ENCODE peak calls at places on chromosomes 6 and 20, in eight cellular contexts. H is lung, P is kidney epithelial cell, A is fibroblast of mammary gland, Q is HFFc6, M is nephron progenitor cell, C is stomach, W is B cell. J is an unnamed sample.

GRCh38 chr20:23100021-23100753 is 14.1 kb upstream of the CD93 start:
- DNase-seq in Q (no peak), P (no peak), A (no peak), M (no peak), H (no peak), C (no peak), W (no peak), J (no peak)

GRCh38 chr6:105459884-105460283 is 57.0 kb upstream of the PREP start:
- DNase-seq in W (no peak), A (peak), H (no peak), P (peak), Q (peak), M (no peak), C (no peak), J (no peak)

GRCh38 chr20:17568972-17569471 is 853 bp upstream of the DSTN start:
- DNase-seq in W (no peak), M (peak), C (peak), A (peak), H (peak), Q (peak), P (peak), J (peak)

GRCh38 chr6:16999486-17000436 is 102.1 kb upstream of the STMND1 start:
- DNase-seq in A (peak), W (no peak), M (no peak), Q (peak), H (no peak), P (no peak), C (no peak), J (no peak)

GRCh38 chr20:3167738-3168078 is 5.6 kb downstream of the LZTS3 start:
- DNase-seq in Q (no peak), P (no peak), A (no peak), H (no peak), M (no peak), C (no peak), W (no peak), J (no peak)

GRCh38 chr6:30880563-30881252 is 3.6 kb upstream of the DDR1 start:
- DNase-seq in A (no peak), M (peak), W (no peak), P (no peak), H (no peak), C (no peak), Q (no peak), J (no peak)

GRCh38 chr20:62830251-62830650 is 13.4 kb downstream of the COL9A3 start:
- DNase-seq in W (no peak), P (no peak), M (no peak), Q (no peak), H (no peak), A (no peak), C (no peak), J (no peak)

GRCh38 chr20:23088891-23089290 is 2.8 kb upstream of the CD93 start:
- DNase-seq in W (no peak), A (no peak), Q (no peak), P (no peak), C (no peak), H (no peak), M (no peak), J (no peak)

GRCh38 chr6:154579046-154579823 is 68.8 kb upstream of the CNKSR3 start:
- DNase-seq in A (peak), C (no peak), W (no peak), P (no peak), M (no peak), H (peak), Q (no peak), J (no peak)

GRCh38 chr20:57244627-57245214 is 21.7 kb downstream of the BMP7 start:
- DNase-seq in W (no peak), A (no peak), M (no peak), C (no peak), H (no peak), Q (no peak), P (no peak), J (no peak)
- TF ChIP-seq CTCF in W (no peak), A (no peak), M (peak), C (no peak), H (no peak), Q (no peak), P (peak), J (no peak)

DNA sequence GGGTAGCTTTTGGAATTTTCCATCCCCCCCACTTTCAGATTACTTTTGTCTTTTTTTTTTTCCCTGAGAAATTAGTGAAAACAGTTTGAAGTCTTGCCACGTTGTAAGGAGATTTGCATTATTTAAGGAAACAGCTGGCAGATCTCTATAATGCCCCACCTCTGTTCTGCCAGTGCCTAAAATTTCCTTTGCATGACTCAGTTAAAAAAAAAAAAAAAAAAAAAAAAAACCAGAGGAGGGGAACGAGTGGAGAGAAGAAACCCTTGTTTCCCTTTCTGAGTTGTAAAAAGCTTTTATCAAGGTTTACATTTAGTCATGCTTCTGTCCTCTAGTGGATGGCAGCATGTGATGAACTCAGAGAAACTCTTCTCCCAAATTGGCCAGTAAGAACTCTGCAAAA is 33.5 kb downstream of the CARMIL1 start:
- DNase-seq in Q (peak), P (peak), A (peak), M (no peak), C (no peak), H (no peak), W (no peak), J (no peak)
- TF ChIP-seq CTCF in Q (peak), P (no peak), A (peak), M (no peak), C (no peak), H (no peak), W (no peak), J (no peak)

GRCh38 chr20:8018928-8019177 is 708 bp downstream of the TMX4 start:
- DNase-seq in P (peak), M (no peak), A (no peak), W (no peak), H (no peak), Q (no peak), C (no peak), J (no peak)

GRCh38 chr20:8020314-8021079 is 936 bp upstream of the TMX4 start:
- DNase-seq in P (peak), H (no peak), Q (no peak), C (no peak), A (no peak), W (peak), M (no peak), J (peak)

GRCh38 chr20:8019998-8020247 is 362 bp upstream of the TMX4 start:
- DNase-seq in M (no peak), C (no peak), W (no peak), H (no peak), P (no peak), Q (no peak), A (no peak), J (no peak)

GRCh38 chr20:8021541-8022269 is 2.1 kb upstream of the TMX4 start:
- DNase-seq in P (no peak), Q (no peak), H (no peak), A (peak), C (no peak), M (no peak), W (no peak), J (no peak)

GRCh38 chr20:8019178-8019997 is at the start of gene TMX4:
- DNase-seq in A (peak), Q (peak), M (peak), P (peak), H (peak), W (peak), C (peak), J (peak)
- TF ChIP-seq CTCF in A (no peak), Q (peak), M (peak), P (no peak), H (peak), W (peak), C (peak), J (peak)

GRCh38 chr6:70685494-70686180 is 18.0 kb downstream of the SMAP1 start:
- DNase-seq in Q (no peak), W (no peak), A (no peak), C (no peak), P (no peak), H (no peak), M (no peak), J (no peak)

GRCh38 chr6:70684794-70685493 is 17.3 kb downstream of the SMAP1 start:
- DNase-seq in M (no peak), Q (no peak), C (no peak), H (no peak), A (no peak), W (no peak), P (no peak), J (no peak)

DNA sequence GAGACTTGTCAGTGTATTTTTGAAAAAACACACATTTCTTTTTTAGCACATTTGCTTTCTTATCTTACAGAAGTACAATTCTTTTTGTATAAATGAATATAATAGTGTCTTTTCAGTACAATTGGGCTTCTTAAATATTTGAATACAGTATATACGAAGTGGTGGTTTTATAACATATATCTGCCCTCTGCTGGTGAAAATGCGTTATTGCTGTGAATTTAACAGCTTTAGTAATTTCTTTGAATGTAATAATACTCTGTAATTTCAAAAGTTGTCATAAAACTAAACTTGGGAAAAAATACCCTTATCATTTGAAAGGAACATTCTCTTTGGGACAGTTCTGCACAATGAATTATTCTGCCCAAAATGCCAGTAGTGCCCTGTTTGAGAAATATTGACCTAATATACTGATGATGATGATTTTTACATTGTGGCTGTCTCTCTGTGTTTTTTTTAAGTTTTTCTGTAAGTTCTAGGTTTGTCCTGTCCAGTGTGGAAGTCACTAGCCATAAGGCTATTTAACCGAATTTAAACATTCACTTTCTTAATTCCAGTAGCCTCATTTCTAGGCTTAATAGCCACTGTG is 19.0 kb downstream of the SMAP1 start:
- DNase-seq in P (no peak), C (no peak), H (no peak), M (no peak), W (no peak), A (peak), Q (peak), J (peak)
- TF ChIP-seq CTCF in P (peak), C (peak), H (peak), M (peak), W (peak), A (peak), Q (peak), J (peak)

GRCh38 chr6:21360353-21360752 is 233.2 kb upstream of the SOX4 start:
- DNase-seq in Q (no peak), P (no peak), M (no peak), A (no peak), W (no peak), C (peak), H (no peak), J (no peak)
- TF ChIP-seq CTCF in Q (no peak), P (no peak), M (no peak), A (no peak), W (no peak), C (no peak), H (no peak), J (no peak)

GRCh38 chr6:165692106-165692653 is 29.1 kb upstream of the PDE10A start:
- DNase-seq in A (no peak), C (no peak), P (no peak), W (no peak), M (no peak), H (no peak), Q (no peak), J (no peak)

GRCh38 chr6:165685302-165685701 is 22.3 kb upstream of the PDE10A start:
- DNase-seq in A (no peak), H (no peak), W (no peak), P (no peak), Q (no peak), C (no peak), M (no peak), J (no peak)

GRCh38 chr6:165694296-165694695 is 31.3 kb upstream of the PDE10A start:
- DNase-seq in Q (no peak), W (no peak), C (no peak), A (no peak), M (no peak), P (no peak), H (no peak), J (no peak)

GRCh38 chr6:165686966-165687365 is 23.9 kb upstream of the PDE10A start:
- DNase-seq in W (no peak), P (no peak), Q (no peak), C (no peak), M (no peak), A (peak), H (no peak), J (no peak)

DNA sequence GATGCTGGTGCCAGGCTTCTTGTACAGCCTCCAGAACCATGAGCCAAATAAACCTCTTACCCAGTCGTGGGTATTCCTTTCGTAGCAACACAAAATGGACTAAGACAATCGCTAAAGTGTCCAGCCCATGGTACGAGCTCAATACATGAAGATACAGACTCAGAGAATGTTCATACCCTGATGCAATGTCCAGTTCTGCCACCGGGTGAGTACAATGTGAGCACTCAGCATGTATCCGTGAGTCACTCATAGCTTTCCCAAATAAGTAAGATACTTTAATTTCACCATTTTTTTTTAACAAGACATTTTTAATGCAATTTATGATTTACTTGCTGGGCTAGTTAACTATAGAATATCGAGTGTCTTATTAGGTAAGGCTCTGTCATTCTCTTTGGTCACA is 26.7 kb upstream of the PDE10A start:
- DNase-seq in W (no peak), M (no peak), H (no peak), P (no peak), A (peak), Q (no peak), C (no peak), J (no peak)
- TF ChIP-seq CTCF in W (no peak), M (no peak), H (no peak), P (no peak), A (no peak), Q (no peak), C (no peak), J (no peak)

GRCh38 chr20:25269057-25269832 is 21.4 kb downstream of the PYGB start:
- DNase-seq in H (no peak), C (peak), W (peak), Q (no peak), P (no peak), A (no peak), M (no peak), J (no peak)
- TF ChIP-seq CTCF in H (no peak), C (no peak), W (no peak), Q (no peak), P (no peak), A (no peak), M (no peak), J (no peak)

GRCh38 chr20:45539382-45539781 is at the start of gene WFDC6:
- DNase-seq in P (no peak), W (no peak), H (no peak), A (no peak), M (no peak), C (no peak), Q (no peak), J (no peak)

DNA sequence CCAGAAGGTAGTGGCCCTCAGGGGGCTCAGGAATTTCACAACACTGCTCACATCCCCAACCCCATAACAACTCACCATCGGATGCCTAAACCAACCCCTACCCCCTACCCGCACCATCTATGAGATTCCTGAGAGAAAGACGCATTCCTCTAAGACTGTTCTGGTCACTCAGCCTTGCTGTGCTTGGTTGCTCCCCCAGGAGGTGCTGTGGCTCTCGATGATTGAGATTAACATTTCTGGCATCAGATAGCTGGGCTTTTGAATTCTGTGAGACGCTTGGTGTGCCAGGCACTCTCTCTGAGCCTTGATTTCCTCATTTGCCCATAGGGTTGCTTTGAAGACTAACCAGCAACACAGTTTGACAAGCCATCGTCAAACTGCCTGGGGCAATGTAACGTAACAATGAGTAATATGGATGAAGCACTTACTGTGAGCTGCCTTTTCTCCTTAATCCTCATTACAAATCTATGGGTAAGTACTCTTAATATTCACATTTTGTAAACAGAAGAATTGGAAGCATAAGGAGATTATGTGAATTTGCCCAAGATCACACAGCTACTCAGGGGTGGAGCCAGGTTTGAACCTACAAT is 978 bp downstream of the WFDC6 start:
- DNase-seq in Q (peak), P (no peak), H (no peak), M (no peak), A (no peak), C (no peak), W (no peak), J (no peak)
- TF ChIP-seq CTCF in Q (no peak), P (no peak), H (no peak), M (no peak), A (no peak), C (no peak), W (no peak), J (no peak)

DNA sequence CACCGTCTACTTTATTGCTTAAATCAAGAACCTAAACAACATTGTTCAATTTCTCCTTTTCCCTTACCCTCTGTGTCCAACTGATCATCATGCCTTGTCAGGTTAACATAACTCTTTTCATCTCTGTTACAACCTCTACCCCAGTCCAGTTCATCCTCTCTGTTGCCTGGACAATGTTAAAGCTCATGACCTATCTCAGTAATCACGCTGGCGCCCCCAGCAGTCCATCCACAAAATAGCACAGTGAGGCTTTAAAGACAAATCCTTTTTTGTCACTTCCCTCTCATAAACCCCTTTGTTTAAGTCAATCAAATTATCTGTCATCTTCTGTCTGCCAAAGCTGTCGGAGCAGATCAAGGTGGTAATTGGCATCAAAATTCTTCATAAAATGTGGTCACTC is 140.1 kb downstream of the QKI start:
- DNase-seq in H (no peak), A (peak), P (no peak), C (peak), W (peak), M (peak), Q (peak), J (peak)
- TF ChIP-seq CTCF in H (peak), A (peak), P (peak), C (peak), W (peak), M (peak), Q (peak), J (peak)

DNA sequence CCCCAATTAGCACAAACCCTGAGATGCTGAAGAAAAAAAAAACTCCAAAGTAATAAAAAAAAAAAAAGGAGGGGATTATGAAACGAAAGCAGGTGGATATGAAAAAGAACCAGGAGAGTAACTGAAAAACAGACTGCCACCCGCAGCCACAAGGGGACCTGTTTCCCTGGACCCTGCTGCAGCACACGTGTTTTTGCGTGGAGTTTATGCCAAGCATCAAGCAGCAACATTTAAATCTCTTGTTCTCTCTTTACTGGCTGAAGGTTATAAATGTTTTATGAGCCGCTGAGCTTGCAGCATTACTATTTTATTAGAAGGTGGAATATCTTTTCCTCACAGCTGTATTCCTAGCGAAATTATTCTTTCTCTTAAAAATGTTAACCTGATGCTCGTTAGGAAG is 131.6 kb upstream of the OLIG3 start:
- DNase-seq in A (no peak), H (no peak), P (no peak), W (no peak), M (no peak), Q (no peak), C (no peak), J (no peak)
- TF ChIP-seq CTCF in A (peak), H (no peak), P (no peak), W (no peak), M (peak), Q (no peak), C (no peak), J (no peak)

J was measured in GM10248.